ENCODE peak calls at places on chromosomes 3 and 15, in five cellular contexts. N is A549, F is transverse colon, L is heart right ventricle, D is RWPE1. T is an unnamed sample.

GRCh38 chr3:123751478-123751877 is 132.7 kb downstream of the MYLK start:
- DNase-seq in N (no peak), F (no peak), L (no peak), D (no peak), T (no peak)

GRCh38 chr3:60391292-60391691 is 860.0 kb downstream of the FHIT start:
- DNase-seq in N (no peak), F (no peak), L (no peak), D (no peak), T (no peak)

GRCh38 chr3:160331127-160331937 is 67.7 kb downstream of the IFT80 start:
- DNase-seq in N (peak), F (no peak), L (no peak), D (peak), T (no peak)

GRCh38 chr15:96362001-96362758 is 31.7 kb downstream of the NR2F2 start:
- DNase-seq in N (no peak), F (no peak), L (no peak), D (no peak), T (no peak)

GRCh38 chr3:115233021-115233420 is 85.9 kb upstream of the ZBTB20 start:
- DNase-seq in N (no peak), F (no peak), L (no peak), D (no peak), T (no peak)

GRCh38 chr15:101020451-101020850 is 101.3 kb downstream of the LRRK1 start:
- DNase-seq in N (no peak), F (peak), L (no peak), D (no peak), T (no peak)

GRCh38 chr15:48486228-48486627 is 155.0 kb downstream of the DUT start:
- DNase-seq in N (no peak), F (no peak), L (no peak), D (no peak), T (no peak)

GRCh38 chr3:22537560-22537959 is 665.6 kb upstream of the UBE2E2 start:
- DNase-seq in N (no peak), F (no peak), L (no peak), D (no peak), T (no peak)

GRCh38 chr3:118863731-118864322 is 170.8 kb downstream of the IGSF11 start:
- DNase-seq in N (peak), F (no peak), L (no peak), D (no peak), T (no peak)

GRCh38 chr3:4392992-4393391 is 74.1 kb downstream of the SUMF1 start:
- DNase-seq in N (no peak), F (no peak), L (no peak), D (no peak), T (no peak)
- H3K27ac ChIP-seq in N (no peak), F (no peak), L (no peak), D (no peak), T (no peak)

GRCh38 chr3:9780920-9781319 is 11.2 kb upstream of the CAMK1 start:
- DNase-seq in N (no peak), F (no peak), L (no peak), D (no peak), T (no peak)
- H3K27ac ChIP-seq in N (no peak), F (no peak), L (no peak), D (no peak), T (no peak)

GRCh38 chr3:187932530-187932929 is 187.3 kb upstream of the BCL6 start:
- DNase-seq in N (no peak), F (no peak), L (no peak), D (no peak), T (no peak)

GRCh38 chr3:187939891-187940290 is 194.6 kb upstream of the BCL6 start:
- DNase-seq in N (no peak), F (no peak), L (no peak), D (no peak), T (no peak)

GRCh38 chr3:187931770-187932278 is 186.6 kb upstream of the BCL6 start:
- DNase-seq in N (no peak), F (no peak), L (no peak), D (no peak), T (no peak)

GRCh38 chr3:187936676-187937075 is 191.4 kb upstream of the BCL6 start:
- DNase-seq in N (no peak), F (no peak), L (no peak), D (no peak), T (no peak)

GRCh38 chr3:187935623-187936156 is 190.4 kb upstream of the BCL6 start:
- DNase-seq in N (no peak), F (peak), L (no peak), D (no peak), T (no peak)
- H3K27ac ChIP-seq in N (no peak), F (no peak), L (no peak), D (no peak), T (no peak)

GRCh38 chr3:143576568-143577270 is 271.5 kb downstream of the SLC9A9 start:
- DNase-seq in N (no peak), F (no peak), L (no peak), D (no peak), T (no peak)

GRCh38 chr3:143578810-143579425 is 269.4 kb downstream of the SLC9A9 start:
- DNase-seq in N (no peak), F (no peak), L (no peak), D (no peak), T (no peak)

GRCh38 chr3:143585720-143586456 is 262.4 kb downstream of the SLC9A9 start:
- DNase-seq in N (no peak), F (no peak), L (no peak), D (no peak), T (no peak)

GRCh38 chr3:143586565-143586964 is 261.7 kb downstream of the SLC9A9 start:
- DNase-seq in N (no peak), F (no peak), L (no peak), D (no peak), T (peak)

DNA sequence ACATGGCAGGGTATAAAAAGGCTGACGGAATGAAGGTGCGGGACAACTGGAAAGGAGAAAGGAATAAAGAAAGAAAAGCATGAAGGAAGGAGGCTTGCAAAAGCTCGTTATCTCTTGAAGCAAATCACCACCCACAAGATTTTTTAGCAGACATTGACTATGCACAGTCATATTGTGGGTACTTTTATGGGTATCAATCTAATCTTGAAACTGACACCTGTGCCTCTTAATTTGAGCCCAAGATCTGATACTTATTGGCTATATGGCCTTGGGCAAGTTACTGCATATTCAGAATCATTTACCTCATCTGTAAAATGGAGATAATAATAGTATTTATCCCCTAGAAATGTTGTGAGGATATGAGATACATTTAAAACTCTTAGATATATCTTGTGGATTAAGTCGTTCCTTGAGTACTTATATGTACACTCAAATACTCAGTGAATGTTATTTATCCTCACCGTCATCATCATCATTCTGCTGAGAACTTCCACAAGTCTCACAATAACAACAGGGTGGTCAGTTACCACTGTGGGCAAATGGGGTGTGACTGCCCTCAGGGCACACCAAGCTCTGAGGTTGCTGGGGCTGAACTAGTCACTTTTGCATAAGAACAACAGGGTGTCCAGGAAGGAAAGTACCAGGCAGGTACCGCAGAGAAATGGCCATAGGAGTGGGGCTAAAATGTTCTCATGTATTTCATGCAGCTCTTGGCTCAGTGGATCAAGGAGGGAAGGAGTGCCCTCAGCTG is 266.1 kb downstream of the SLC9A9 start:
- DNase-seq in N (no peak), F (no peak), L (no peak), D (no peak), T (no peak)
- H3K27ac ChIP-seq in N (no peak), F (no peak), L (no peak), D (no peak), T (no peak)

GRCh38 chr3:137866933-137867332 is 102.8 kb downstream of the SOX14 start:
- DNase-seq in N (no peak), F (no peak), L (no peak), D (no peak), T (no peak)
- H3K27ac ChIP-seq in N (no peak), F (no peak), L (no peak), D (no peak), T (no peak)

DNA sequence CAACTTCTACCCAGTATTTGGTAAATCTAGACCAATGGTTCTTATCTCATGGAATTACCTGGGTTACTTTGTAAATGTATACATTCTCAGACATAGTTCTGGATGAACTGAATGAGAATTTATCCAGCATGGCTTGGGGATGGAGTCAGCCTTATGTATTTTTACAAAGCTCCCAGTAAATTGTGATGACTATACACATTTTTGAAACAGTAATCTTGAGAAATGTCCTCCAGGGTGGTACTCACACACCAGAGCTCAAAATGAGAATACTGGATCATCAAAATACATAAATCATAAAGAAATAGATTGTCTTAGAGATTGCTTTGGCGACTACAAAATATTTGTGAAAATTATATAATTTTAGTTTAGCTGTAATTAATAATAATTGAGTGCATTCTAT is 722.1 kb upstream of the DPPA4 start:
- DNase-seq in N (no peak), F (no peak), L (no peak), D (no peak), T (no peak)
- H3K27ac ChIP-seq in N (no peak), F (no peak), L (no peak), D (no peak), T (no peak)

T was measured in substantia nigra.